ENCODE peak calls at places on chromosomes 1 and 21, in six cellular contexts. U is SJSA1, B is uterus, C is K562, F is H9, G is aorta. X is an unnamed sample. For H3K4me1, the result is how much of the 10 kb centered on the place peaks cover.

GRCh38 chr1:161307230-161307768 is 2.5 kb downstream of the MPZ start:
- DNase-seq in F (no peak), U (no peak), B (no peak), G (peak), C (peak), X (peak)

GRCh38 chr1:165666152-165666551 is 32.2 kb downstream of the ALDH9A1 start:
- DNase-seq in B (no peak), G (no peak), U (no peak), C (no peak), F (no peak), X (no peak)

GRCh38 chr21:39673163-39673562 is 60.4 kb downstream of the B3GALT5 start:
- DNase-seq in B (no peak), F (peak), U (no peak), C (no peak), G (no peak), X (no peak)

GRCh38 chr1:46418976-46419375 is 24.9 kb downstream of the FAAH start:
- DNase-seq in G (no peak), B (no peak), F (no peak), C (no peak), U (no peak), X (no peak)

GRCh38 chr1:71210746-71211145 is 129.9 kb upstream of the ZRANB2 start:
- DNase-seq in G (no peak), B (no peak), F (no peak), U (no peak), C (no peak), X (no peak)

GRCh38 chr1:246705368-246705767 is 18.8 kb upstream of the SCCPDH start:
- DNase-seq in G (no peak), C (no peak), F (no peak), B (no peak), U (peak), X (no peak)

GRCh38 chr1:145877923-145878486 is 7.7 kb downstream of the ANKRD35 start:
- DNase-seq in F (no peak), G (no peak), B (no peak), C (peak), U (no peak), X (no peak)

GRCh38 chr1:20792177-20792576 is 5.1 kb upstream of the HP1BP3 start:
- DNase-seq in U (no peak), B (no peak), C (no peak), F (no peak), G (no peak), X (no peak)

GRCh38 chr1:27111771-27112573 is 43.0 kb downstream of the SLC9A1 start:
- DNase-seq in U (peak), B (peak), G (peak), F (no peak), C (peak), X (peak)

GRCh38 chr1:53975861-53976260 is 29.7 kb downstream of the LRRC42 start:
- DNase-seq in C (no peak), B (no peak), U (no peak), G (no peak), F (no peak), X (no peak)

GRCh38 chr1:227185291-227185690 is 133.0 kb downstream of the CDC42BPA start:
- DNase-seq in B (no peak), C (no peak), F (peak), G (no peak), U (no peak), X (no peak)

GRCh38 chr1:61187380-61188086 is 105.2 kb downstream of the NFIA start:
- DNase-seq in C (no peak), B (no peak), U (no peak), G (no peak), F (no peak), X (no peak)

GRCh38 chr1:5475572-5475971 is 516.7 kb downstream of the NPHP4 start:
- DNase-seq in F (no peak), B (no peak), U (no peak), G (no peak), C (no peak), X (no peak)

GRCh38 chr21:17461014-17461413 is 51.8 kb upstream of the CXADR start:
- DNase-seq in C (no peak), U (no peak), G (no peak), F (no peak), B (peak), X (peak)

GRCh38 chr1:214280386-214281029 is 451 bp upstream of the SMYD2 start:
- DNase-seq in B (peak), C (peak), G (no peak), F (peak), U (peak), X (peak)

GRCh38 chr21:41500931-41501381 is 7.0 kb downstream of the TMPRSS2 start:
- DNase-seq in B (no peak), F (no peak), G (no peak), U (no peak), C (no peak), X (no peak)

GRCh38 chr1:84758968-84759491 is 68.8 kb upstream of the SSX2IP start:
- DNase-seq in U (peak), F (no peak), G (no peak), C (no peak), B (peak), X (no peak)

GRCh38 chr1:76065212-76065611 is 9.3 kb upstream of the ST6GALNAC3 start:
- DNase-seq in F (no peak), C (no peak), G (no peak), U (no peak), B (no peak), X (no peak)

GRCh38 chr1:214537219-214537618 is 14.2 kb downstream of the PTPN14 start:
- DNase-seq in U (no peak), G (no peak), B (no peak), C (no peak), F (no peak), X (no peak)

GRCh38 chr1:6486433-6487011 is 4.9 kb downstream of the PLEKHG5 start:
- DNase-seq in C (peak), B (peak), F (peak), U (peak), G (peak), X (peak)

GRCh38 chr1:5481889-5482288 is 510.3 kb downstream of the NPHP4 start:
- DNase-seq in C (peak), B (no peak), G (peak), F (peak), U (no peak), X (no peak)

GRCh38 chr1:223654083-223654482 is 11.4 kb downstream of the CAPN8 start:
- DNase-seq in C (no peak), G (no peak), B (no peak), U (peak), F (no peak), X (no peak)

GRCh38 chr1:83802023-83802422 is 196.9 kb downstream of the TTLL7 start:
- DNase-seq in G (no peak), B (no peak), U (no peak), F (no peak), C (no peak), X (no peak)

GRCh38 chr1:58883037-58883887 is 99.4 kb upstream of the JUN start:
- DNase-seq in U (peak), G (peak), B (peak), F (no peak), C (peak), X (peak)

GRCh38 chr1:76186617-76187016 is 112.1 kb downstream of the ST6GALNAC3 start:
- DNase-seq in C (no peak), B (no peak), F (no peak), G (no peak), U (no peak), X (no peak)

GRCh38 chr1:179083031-179083345 is 1.1 kb downstream of the TOR3A start:
- DNase-seq in B (no peak), F (no peak), G (no peak), C (no peak), U (no peak), X (no peak)
- H3K27ac ChIP-seq in B (peak), F (no peak), G (no peak), C (peak), U (no peak), X (peak)

GRCh38 chr1:1353389-1354151 is 4.4 kb upstream of the DVL1 start:
- DNase-seq in F (peak), B (no peak), G (no peak), U (no peak), C (no peak), X (no peak)

GRCh38 chr1:1355376-1355775 is 3.0 kb downstream of the MXRA8 start:
- DNase-seq in U (no peak), G (no peak), F (no peak), B (no peak), C (no peak), X (no peak)

GRCh38 chr1:1352784-1353388 is 3.7 kb upstream of the DVL1 start:
- DNase-seq in B (no peak), F (no peak), U (no peak), G (no peak), C (no peak), X (no peak)

GRCh38 chr1:1356166-1356795 is 2.1 kb downstream of the MXRA8 start:
- DNase-seq in U (no peak), B (no peak), G (no peak), C (no peak), F (no peak), X (no peak)

GRCh38 chr1:1354271-1355247 is 3.8 kb downstream of the MXRA8 start:
- DNase-seq in F (no peak), C (no peak), U (no peak), B (no peak), G (no peak), X (no peak)
- H3K4me1 ChIP-seq in F (under half), C (half or more), U (under half), B (under half), G (under half), X (under half)

DNA sequence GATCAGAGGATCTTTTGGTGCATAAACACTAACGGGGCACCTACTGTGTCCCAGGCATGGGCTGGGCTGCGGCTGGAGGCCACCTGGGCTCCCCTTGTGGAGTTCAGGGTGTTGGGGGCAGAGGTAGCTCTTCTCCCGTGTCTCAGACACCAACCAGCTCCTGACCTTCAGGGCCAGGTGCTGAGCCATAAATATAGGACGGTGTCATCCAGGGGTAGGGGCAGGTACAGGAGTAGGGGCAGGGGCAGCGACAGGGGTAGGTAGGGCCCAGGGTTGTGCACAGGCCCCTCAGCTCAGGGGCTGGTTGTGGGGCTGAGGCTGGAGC is 18.0 kb upstream of the LRRC3 start:
- DNase-seq in C (no peak), U (no peak), G (peak), F (no peak), B (no peak), X (peak)
- H3K27ac ChIP-seq in C (no peak), U (no peak), G (no peak), F (no peak), B (no peak), X (no peak)

GRCh38 chr21:37437376-37438080 is 71.0 kb downstream of the DYRK1A start:
- DNase-seq in C (no peak), G (no peak), F (no peak), B (no peak), U (no peak), X (no peak)
- H3K4me1 ChIP-seq in C (under half), G (under half), F (under half), B (under half), U (under half), X (half or more)

DNA sequence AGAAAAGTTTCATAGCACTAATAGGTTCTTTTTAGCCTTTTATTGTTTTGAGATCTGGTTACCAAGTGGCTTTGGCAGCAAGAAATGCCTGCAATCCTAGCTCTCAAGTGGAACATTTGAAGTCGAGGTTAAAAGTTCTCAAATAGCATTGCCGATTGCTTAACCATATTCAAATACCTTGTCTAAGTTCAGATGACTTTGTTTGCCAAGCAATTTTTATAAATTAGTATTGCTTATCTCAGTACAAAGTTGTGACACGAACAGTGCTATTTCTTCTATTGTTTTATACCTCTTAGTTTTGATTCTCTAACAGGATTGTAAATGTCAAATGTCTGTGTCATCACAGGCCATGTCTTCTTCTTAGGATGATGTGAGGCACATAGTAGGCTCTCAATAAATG is 633.3 kb downstream of the PTPRC start:
- DNase-seq in B (no peak), C (no peak), F (no peak), U (no peak), G (no peak), X (no peak)
- H3K27ac ChIP-seq in B (no peak), C (no peak), F (no peak), U (peak), G (no peak), X (no peak)

X was measured in heart left ventricle.